ENCODE peak calls at places on chromosomes 13 and 19, in seven cellular contexts. L is fibroblast of lung, D is GM23248, E is PC-3, T is mammary epithelial cell, F is neural progenitor cell, V is H9. N is an unnamed sample.

GRCh38 chr19:31351212-31352193 is 2.3 kb upstream of the TSHZ3 start:
- DNase-seq in L (peak), D (peak), E (peak), T (peak), F (peak), V (no peak), N (peak)

GRCh38 chr19:7658219-7658686 is 10.6 kb upstream of the RETN start:
- DNase-seq in L (no peak), D (peak), E (no peak), T (no peak), F (peak), V (no peak), N (no peak)

GRCh38 chr19:11200931-11201330 is 3.6 kb upstream of the KANK2 start:
- DNase-seq in L (no peak), D (no peak), E (no peak), T (no peak), F (no peak), V (no peak), N (no peak)

GRCh38 chr19:58182577-58182988 is 278 bp upstream of the ZNF274 start:
- DNase-seq in L (no peak), D (no peak), E (no peak), T (peak), F (no peak), V (no peak), N (no peak)

GRCh38 chr19:23509686-23510450 is 114.6 kb upstream of the ZNF91 start:
- DNase-seq in L (no peak), D (no peak), E (peak), T (peak), F (no peak), V (no peak), N (no peak)

GRCh38 chr13:91595677-91596076 is 197.3 kb downstream of the GPC5 start:
- DNase-seq in L (no peak), D (no peak), E (no peak), T (no peak), F (no peak), V (no peak), N (no peak)

GRCh38 chr19:17209126-17210036 is 5.8 kb upstream of the USE1 start:
- DNase-seq in L (peak), D (peak), E (peak), T (no peak), F (peak), V (peak), N (no peak)

GRCh38 chr19:1773173-1773572 is 19.9 kb downstream of the ONECUT3 start:
- DNase-seq in L (peak), D (peak), E (peak), T (peak), F (no peak), V (no peak), N (peak)

GRCh38 chr13:33722216-33722900 is 95.6 kb upstream of the RFC3 start:
- DNase-seq in L (no peak), D (peak), E (no peak), T (no peak), F (no peak), V (no peak), N (no peak)

GRCh38 chr13:113947321-113948033 is 26.4 kb downstream of the C13orf46 start:
- DNase-seq in L (no peak), D (peak), E (peak), T (peak), F (peak), V (peak), N (no peak)

GRCh38 chr19:11577451-11578341 is at the start of gene ACP5:
- DNase-seq in L (no peak), D (no peak), E (no peak), T (peak), F (no peak), V (no peak), N (no peak)

GRCh38 chr19:53431399-53432087 is at the start of gene ZNF761:
- DNase-seq in L (peak), D (peak), E (peak), T (peak), F (peak), V (peak), N (peak)

DNA sequence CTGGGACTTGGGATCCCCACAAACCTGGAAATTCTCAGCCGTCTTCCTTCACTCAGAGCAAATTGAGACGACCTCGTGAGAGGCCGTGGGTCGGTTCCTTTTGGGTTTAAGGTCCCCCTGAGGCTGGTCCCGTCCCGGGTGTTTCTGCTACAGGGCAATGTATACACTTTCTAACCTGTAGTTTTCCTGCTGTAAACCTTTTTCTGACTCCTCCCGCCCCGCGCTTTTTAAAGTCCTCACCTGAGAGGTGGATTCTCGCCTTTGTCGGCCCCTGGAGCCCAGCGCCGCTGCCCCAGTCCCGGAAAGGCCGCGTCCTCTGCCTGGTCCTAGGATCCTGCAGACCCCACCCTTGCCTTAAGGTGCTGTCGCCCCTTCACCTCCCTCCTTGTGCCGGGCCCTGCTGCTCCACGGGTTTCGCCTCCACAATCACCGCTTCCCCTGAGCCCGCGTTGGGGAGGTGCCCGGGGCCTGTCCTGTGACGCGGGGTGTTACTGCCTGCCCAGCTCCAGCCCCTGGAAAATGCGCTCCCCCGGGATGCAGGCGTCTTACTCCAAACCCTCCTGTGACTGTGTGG is 391 bp downstream of the ZNF761 start:
- DNase-seq in L (peak), D (peak), E (peak), T (peak), F (peak), V (no peak), N (no peak)
- H3K27ac ChIP-seq in L (peak), D (peak), E (peak), T (peak), F (no peak), V (no peak), N (peak)

GRCh38 chr19:3314962-3315675 is 51.3 kb upstream of the NFIC start:
- DNase-seq in L (no peak), D (no peak), E (no peak), T (no peak), F (no peak), V (no peak), N (no peak)
- H3K9ac ChIP-seq in L (no peak), D (no peak), E (no peak), T (no peak), F (no peak), V (no peak), N (no peak)

GRCh38 chr19:13043285-13043684 is 48.0 kb downstream of the NFIX start:
- DNase-seq in L (no peak), D (no peak), E (no peak), T (no peak), F (no peak), V (no peak), N (no peak)

GRCh38 chr19:13047374-13047773 is 52.1 kb downstream of the NFIX start:
- DNase-seq in L (no peak), D (no peak), E (no peak), T (no peak), F (no peak), V (no peak), N (no peak)

GRCh38 chr19:13042443-13043130 is 47.3 kb downstream of the NFIX start:
- DNase-seq in L (peak), D (peak), E (no peak), T (no peak), F (no peak), V (no peak), N (no peak)

GRCh38 chr19:13045812-13046211 is 50.5 kb downstream of the NFIX start:
- DNase-seq in L (no peak), D (no peak), E (no peak), T (no peak), F (no peak), V (no peak), N (no peak)

DNA sequence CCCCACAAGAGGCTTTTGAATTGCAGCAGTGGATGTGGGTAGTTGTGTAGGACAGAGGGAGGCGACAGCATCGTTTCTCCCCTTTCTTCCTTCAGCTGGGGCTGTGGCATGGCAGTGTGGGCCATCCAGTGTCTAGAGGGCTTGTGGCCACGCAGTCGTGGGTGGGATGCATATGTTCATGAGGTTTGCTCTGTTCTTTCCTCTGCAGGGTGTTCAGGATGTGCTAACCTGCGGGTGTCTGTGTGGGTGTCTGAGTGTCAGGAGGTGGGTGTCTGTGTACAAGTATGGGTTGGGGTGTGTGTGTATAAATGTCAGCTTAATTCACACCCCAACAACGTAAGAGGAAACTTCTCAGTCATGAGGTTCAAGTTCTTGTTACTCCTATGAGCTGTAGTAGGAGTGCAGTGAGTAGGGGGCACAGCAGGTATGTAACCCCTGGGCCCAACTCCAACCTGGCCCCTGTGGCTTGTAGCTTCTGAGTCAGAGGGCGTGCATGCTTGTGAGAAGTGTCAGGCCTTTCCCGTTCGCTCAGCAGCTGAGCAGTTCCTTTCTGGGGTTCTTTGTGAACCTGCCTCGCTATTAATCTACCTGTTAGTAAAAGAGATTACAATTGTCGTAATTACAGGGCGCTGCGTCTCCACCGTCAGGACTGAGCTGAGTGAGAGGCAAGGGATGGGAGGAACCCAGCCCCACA is 49.0 kb downstream of the NFIX start:
- DNase-seq in L (peak), D (peak), E (peak), T (peak), F (no peak), V (no peak), N (peak)
- H3K27ac ChIP-seq in L (no peak), D (peak), E (peak), T (no peak), F (no peak), V (no peak), N (peak)

GRCh38 chr13:101623469-101624209 is 171.2 kb downstream of the ITGBL1 start:
- DNase-seq in L (peak), D (peak), E (peak), T (no peak), F (no peak), V (no peak), N (no peak)

GRCh38 chr13:101624981-101625380 is 172.5 kb downstream of the ITGBL1 start:
- DNase-seq in L (no peak), D (no peak), E (peak), T (no peak), F (no peak), V (no peak), N (no peak)

GRCh38 chr13:101627556-101627943 is 175.1 kb downstream of the ITGBL1 start:
- DNase-seq in L (peak), D (peak), E (peak), T (no peak), F (no peak), V (no peak), N (peak)

GRCh38 chr13:101626925-101627555 is 174.6 kb downstream of the ITGBL1 start:
- DNase-seq in L (no peak), D (peak), E (peak), T (no peak), F (no peak), V (no peak), N (no peak)

GRCh38 chr13:101624210-101624922 is 171.9 kb downstream of the ITGBL1 start:
- DNase-seq in L (no peak), D (no peak), E (peak), T (no peak), F (peak), V (peak), N (no peak)
- H3K9ac ChIP-seq in L (no peak), D (no peak), E (peak), T (no peak), F (no peak), V (no peak), N (no peak)

GRCh38 chr13:110556224-110556606 is 5.3 kb downstream of the RAB20 start:
- DNase-seq in L (no peak), D (no peak), E (peak), T (no peak), F (no peak), V (no peak), N (no peak)

GRCh38 chr13:110553417-110553816 is 8.1 kb downstream of the RAB20 start:
- DNase-seq in L (no peak), D (no peak), E (no peak), T (no peak), F (no peak), V (no peak), N (no peak)

GRCh38 chr13:110554227-110554836 is 7.2 kb downstream of the RAB20 start:
- DNase-seq in L (no peak), D (no peak), E (no peak), T (no peak), F (no peak), V (no peak), N (no peak)

GRCh38 chr13:110555601-110556223 is 5.8 kb downstream of the RAB20 start:
- DNase-seq in L (no peak), D (no peak), E (peak), T (no peak), F (no peak), V (no peak), N (no peak)

DNA sequence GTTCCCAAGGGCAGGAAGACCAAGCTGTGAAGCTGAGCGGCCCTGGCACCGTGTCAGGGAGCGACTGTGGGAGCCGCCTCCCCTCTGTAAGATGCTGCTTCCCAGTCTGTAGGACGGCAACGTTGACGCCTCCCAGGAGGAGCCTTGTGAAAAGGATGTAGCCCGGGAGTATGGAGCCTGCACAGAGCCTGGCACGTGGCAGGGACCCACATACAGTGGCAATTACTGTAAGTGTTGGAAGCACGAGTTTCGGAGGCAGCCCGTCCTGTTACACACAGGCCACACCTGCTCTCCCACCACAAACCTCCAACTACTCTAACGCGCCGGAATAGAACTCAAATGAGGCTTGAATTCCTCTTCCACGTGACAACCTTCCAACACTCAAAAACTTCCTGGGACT is 6.6 kb downstream of the RAB20 start:
- DNase-seq in L (no peak), D (no peak), E (no peak), T (no peak), F (no peak), V (no peak), N (no peak)
- H3K27ac ChIP-seq in L (no peak), D (no peak), E (no peak), T (no peak), F (no peak), V (no peak), N (no peak)

GRCh38 chr19:5975388-5975728 is 2.6 kb downstream of the RANBP3 start:
- DNase-seq in L (no peak), D (no peak), E (no peak), T (no peak), F (no peak), V (no peak), N (no peak)
- H3K9ac ChIP-seq in L (no peak), D (no peak), E (no peak), T (no peak), F (no peak), V (no peak), N (no peak)

GRCh38 chr13:23725922-23726321 is 155.7 kb downstream of the TNFRSF19 start:
- DNase-seq in L (no peak), D (peak), E (no peak), T (no peak), F (no peak), V (no peak), N (no peak)
- H3K27ac ChIP-seq in L (no peak), D (no peak), E (no peak), T (no peak), F (no peak), V (no peak), N (no peak)

GRCh38 chr13:76856141-76856571 is 30.0 kb downstream of the KCTD12 start:
- DNase-seq in L (peak), D (peak), E (peak), T (peak), F (no peak), V (no peak), N (peak)

GRCh38 chr13:76853481-76853880 is 32.7 kb downstream of the KCTD12 start:
- DNase-seq in L (peak), D (no peak), E (peak), T (peak), F (no peak), V (no peak), N (peak)

GRCh38 chr13:76852991-76853390 is 33.2 kb downstream of the KCTD12 start:
- DNase-seq in L (peak), D (peak), E (peak), T (peak), F (no peak), V (no peak), N (peak)

GRCh38 chr13:76854209-76854608 is 32.0 kb downstream of the KCTD12 start:
- DNase-seq in L (no peak), D (no peak), E (no peak), T (no peak), F (no peak), V (no peak), N (no peak)

GRCh38 chr13:76854894-76855293 is 31.3 kb downstream of the KCTD12 start:
- DNase-seq in L (peak), D (peak), E (peak), T (peak), F (no peak), V (no peak), N (peak)
- H3K9ac ChIP-seq in L (no peak), D (no peak), E (no peak), T (no peak), F (no peak), V (no peak), N (no peak)

DNA sequence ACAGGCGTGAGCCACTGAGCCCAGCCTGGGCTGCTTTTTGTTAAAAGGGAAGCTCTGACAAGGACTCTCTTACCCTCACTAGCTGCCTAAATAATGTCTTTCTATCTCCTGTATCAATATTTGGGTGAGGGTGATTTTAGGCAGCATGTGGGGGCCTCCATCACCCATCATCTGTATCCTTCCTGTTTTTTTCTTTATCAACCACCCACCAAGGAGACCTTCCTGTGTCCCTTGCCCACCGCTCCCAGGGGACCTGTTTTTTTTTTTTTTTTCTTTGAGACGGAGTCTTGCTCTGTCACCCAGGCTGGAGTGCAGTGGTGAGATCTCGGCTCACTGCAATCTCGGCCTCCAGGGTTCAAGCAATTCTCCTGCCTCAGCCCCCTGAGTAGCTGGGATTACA is 5.4 kb upstream of the NDUFB7 start:
- DNase-seq in L (no peak), D (no peak), E (no peak), T (no peak), F (no peak), V (no peak), N (no peak)
- H3K27ac ChIP-seq in L (no peak), D (no peak), E (no peak), T (no peak), F (no peak), V (no peak), N (no peak)

DNA sequence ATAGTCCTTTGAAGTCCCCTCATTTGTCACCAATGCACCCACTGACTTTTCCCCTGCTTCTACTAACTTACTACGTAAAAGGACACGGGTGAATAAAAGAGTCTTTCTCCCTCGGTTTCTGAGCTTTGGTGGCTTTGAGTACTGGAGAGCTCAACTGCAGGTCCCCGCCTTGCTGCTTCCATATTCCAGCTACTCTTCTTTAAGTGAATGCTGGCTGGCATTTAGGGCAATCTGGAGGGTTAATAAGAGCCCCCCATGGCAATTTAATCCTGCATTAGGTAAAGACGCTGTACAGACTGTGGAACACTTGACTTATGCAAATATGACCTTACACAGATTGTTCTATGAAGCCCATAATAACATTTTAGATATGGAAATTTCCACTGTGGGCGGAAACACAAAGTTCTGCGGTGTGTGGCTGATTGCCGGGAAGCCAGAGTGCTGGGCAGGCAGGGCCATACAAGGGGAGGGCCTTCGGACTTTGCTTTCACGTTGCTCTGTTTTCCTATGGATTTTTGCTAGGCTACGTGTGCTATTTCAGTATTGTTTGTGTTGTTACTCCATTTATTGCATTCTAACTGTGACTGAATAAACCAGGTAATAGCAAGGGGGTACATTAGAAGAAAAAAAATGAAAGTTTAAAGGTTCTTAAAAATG is 97.5 kb downstream of the SLC10A2 start:
- DNase-seq in L (no peak), D (no peak), E (no peak), T (no peak), F (no peak), V (no peak), N (no peak)
- H3K9ac ChIP-seq in L (no peak), D (no peak), E (no peak), T (no peak), F (no peak), V (no peak), N (no peak)

N was measured in astrocyte.